ENCODE peak calls at places on chromosomes 12 and 14, in seven cellular contexts. F, V, N, L, H, S and P are unnamed samples.

GRCh38 chr12:123225443-123225842 is 7.5 kb downstream of the MPHOSPH9 start:
- DNase-seq in F (no peak), V (no peak), N (no peak), L (no peak), H (no peak), S (no peak), P (no peak)

GRCh38 chr12:56601503-56601902 is 28.6 kb downstream of the BAZ2A start:
- DNase-seq in F (no peak), V (no peak), N (no peak), L (no peak), H (peak), S (no peak), P (peak)

GRCh38 chr12:116718578-116719454 is 19.1 kb downstream of the SPRING1 start:
- DNase-seq in F (peak), V (no peak), N (peak), L (no peak), H (no peak), S (peak), P (peak)

GRCh38 chr12:130398089-130398848 is 60.6 kb downstream of the PIWIL1 start:
- DNase-seq in F (no peak), V (peak), N (no peak), L (no peak), H (no peak), S (no peak), P (no peak)

GRCh38 chr12:42886160-42886559 is 296.6 kb upstream of the PRICKLE1 start:
- DNase-seq in F (no peak), V (no peak), N (no peak), L (no peak), H (no peak), S (no peak), P (no peak)

GRCh38 chr14:101005447-101005846 is 101.9 kb upstream of the RTL1 start:
- DNase-seq in F (no peak), V (no peak), N (no peak), L (no peak), H (no peak), S (no peak), P (no peak)

GRCh38 chr12:1859643-1860042 is 39.3 kb downstream of the LRTM2 start:
- DNase-seq in F (no peak), V (no peak), N (peak), L (no peak), H (no peak), S (no peak), P (no peak)

GRCh38 chr12:120402217-120402616 is 33.3 kb upstream of the MSI1 start:
- DNase-seq in F (no peak), V (no peak), N (no peak), L (no peak), H (no peak), S (no peak), P (no peak)

GRCh38 chr14:50854521-50854920 is 17.3 kb upstream of the ABHD12B start:
- DNase-seq in F (no peak), V (no peak), N (no peak), L (no peak), H (no peak), S (no peak), P (no peak)

GRCh38 chr14:96245710-96246534 is 10.1 kb upstream of the BDKRB1 start:
- DNase-seq in F (no peak), V (no peak), N (peak), L (no peak), H (no peak), S (no peak), P (no peak)

GRCh38 chr14:51188566-51189185 is 51.4 kb upstream of the TMX1 start:
- DNase-seq in F (no peak), V (no peak), N (no peak), L (no peak), H (no peak), S (no peak), P (peak)

GRCh38 chr12:76081909-76082308 is 2.6 kb downstream of the NAP1L1 start:
- DNase-seq in F (no peak), V (no peak), N (no peak), L (no peak), H (no peak), S (no peak), P (no peak)

GRCh38 chr12:85155791-85156190 is 119.6 kb downstream of the LRRIQ1 start:
- DNase-seq in F (peak), V (no peak), N (no peak), L (no peak), H (no peak), S (peak), P (peak)

GRCh38 chr12:99450231-99450630 is 197.3 kb upstream of the GARIN6 start:
- DNase-seq in F (no peak), V (no peak), N (no peak), L (no peak), H (no peak), S (peak), P (no peak)

GRCh38 chr14:104307246-104307626 is 168.8 kb downstream of the KIF26A start:
- DNase-seq in F (no peak), V (no peak), N (no peak), L (no peak), H (no peak), S (no peak), P (no peak)

GRCh38 chr14:55832974-55833373 is 253.0 kb downstream of the KTN1 start:
- DNase-seq in F (no peak), V (no peak), N (no peak), L (no peak), H (no peak), S (no peak), P (no peak)

GRCh38 chr12:26845057-26845666 is 12.2 kb upstream of the ITPR2 start:
- DNase-seq in F (no peak), V (peak), N (peak), L (no peak), H (no peak), S (peak), P (peak)

GRCh38 chr12:127306604-127307215 is 960.3 kb upstream of the TMEM132C start:
- DNase-seq in F (no peak), V (no peak), N (no peak), L (no peak), H (no peak), S (no peak), P (peak)

GRCh38 chr12:122983789-122984515 is 3.5 kb downstream of the ARL6IP4 start:
- DNase-seq in F (no peak), V (no peak), N (no peak), L (no peak), H (no peak), S (no peak), P (no peak)

GRCh38 chr14:76780875-76781647 is 19.8 kb downstream of the VASH1 start:
- DNase-seq in F (no peak), V (no peak), N (peak), L (no peak), H (no peak), S (no peak), P (peak)

GRCh38 chr12:132330549-132330881 is 1.1 kb upstream of the GALNT9 start:
- DNase-seq in F (no peak), V (no peak), N (no peak), L (no peak), H (no peak), S (no peak), P (no peak)

GRCh38 chr14:60656755-60657608 is 7.7 kb upstream of the SIX1 start:
- DNase-seq in F (peak), V (peak), N (peak), L (no peak), H (no peak), S (peak), P (peak)

GRCh38 chr12:110314308-110314707 is 33.3 kb downstream of the ATP2A2 start:
- DNase-seq in F (no peak), V (no peak), N (peak), L (no peak), H (no peak), S (peak), P (peak)

GRCh38 chr14:93057586-93058280 is 58.0 kb downstream of the ITPK1 start:
- DNase-seq in F (no peak), V (no peak), N (no peak), L (no peak), H (no peak), S (no peak), P (no peak)

GRCh38 chr12:61525331-61525730 is 734.9 kb upstream of the USP15 start:
- DNase-seq in F (no peak), V (no peak), N (no peak), L (no peak), H (no peak), S (no peak), P (no peak)

GRCh38 chr12:53223391-53224267 is 8.4 kb downstream of the RARG start:
- DNase-seq in F (no peak), V (no peak), N (peak), L (no peak), H (no peak), S (no peak), P (peak)

GRCh38 chr14:104800600-104801283 is at the start of gene ZBTB42:
- DNase-seq in F (peak), V (peak), N (peak), L (peak), H (peak), S (peak), P (peak)

GRCh38 chr14:39576726-39577125 is 144.5 kb upstream of the FBXO33 start:
- DNase-seq in F (no peak), V (no peak), N (no peak), L (no peak), H (no peak), S (no peak), P (no peak)

GRCh38 chr12:108177131-108177530 is 48.0 kb downstream of the WSCD2 start:
- DNase-seq in F (no peak), V (no peak), N (no peak), L (no peak), H (no peak), S (no peak), P (no peak)

GRCh38 chr14:72558721-72559120 is 335.2 kb downstream of the DPF3 start:
- DNase-seq in F (no peak), V (no peak), N (peak), L (no peak), H (no peak), S (no peak), P (peak)

GRCh38 chr14:104868060-104868740 is 3.1 kb downstream of the CEP170B start:
- DNase-seq in F (no peak), V (no peak), N (no peak), L (no peak), H (no peak), S (no peak), P (no peak)

GRCh38 chr14:33950320-33951182 is at the start of gene EGLN3:
- DNase-seq in F (peak), V (peak), N (peak), L (no peak), H (peak), S (peak), P (peak)

GRCh38 chr12:49974231-49974675 is 1.5 kb downstream of the AQP6 start:
- DNase-seq in F (no peak), V (peak), N (peak), L (no peak), H (no peak), S (no peak), P (peak)

GRCh38 chr12:129659927-129660326 is 243.9 kb downstream of the TMEM132D start:
- DNase-seq in F (peak), V (peak), N (no peak), L (no peak), H (no peak), S (peak), P (peak)